ENCODE peak calls at places on chromosome 10, in six cellular contexts. W, J, P, B, Q and R are unnamed samples.

GRCh38 chr10:90447836-90448235 is 410.0 kb downstream of the HTR7 start:
- DNase-seq in W (no peak), J (no peak), P (no peak), B (no peak), Q (no peak), R (no peak)

GRCh38 chr10:71878327-71879034 is 27.4 kb upstream of the PSAP start:
- DNase-seq in W (no peak), J (no peak), P (no peak), B (no peak), Q (no peak), R (no peak)

GRCh38 chr10:47044741-47045140 is 133.5 kb downstream of the PTPN20 start:
- DNase-seq in W (no peak), J (no peak), P (peak; percentile 63), B (no peak), Q (no peak), R (peak; percentile 63)

GRCh38 chr10:72084094-72084459 is 4.3 kb downstream of the SPOCK2 start:
- DNase-seq in W (no peak), J (no peak), P (no peak), B (no peak), Q (no peak), R (no peak)

GRCh38 chr10:69456880-69457693 is 5.8 kb downstream of the TSPAN15 start:
- DNase-seq in W (no peak), J (no peak), P (no peak), B (no peak), Q (no peak), R (peak; percentile 56)

GRCh38 chr10:8444630-8445029 is 390.1 kb downstream of the GATA3 start:
- DNase-seq in W (peak; percentile 8), J (no peak), P (peak; percentile 75), B (no peak), Q (no peak), R (no peak)

GRCh38 chr10:55203319-55203718 is 402.3 kb upstream of the PCDH15 start:
- DNase-seq in W (no peak), J (no peak), P (no peak), B (no peak), Q (no peak), R (no peak)

GRCh38 chr10:124290095-124290795 is 128.5 kb downstream of the OAT start:
- DNase-seq in W (peak; percentile 41), J (no peak), P (no peak), B (peak; percentile 80), Q (no peak), R (peak; percentile 70)

GRCh38 chr10:48306265-48306869 is at the start of gene MAPK8:
- DNase-seq in W (peak; percentile 96), J (no peak), P (peak; percentile 100), B (peak; percentile 69), Q (peak; percentile 99), R (peak; percentile 95)

GRCh38 chr10:15740261-15740660 is 20.5 kb upstream of the ITGA8 start:
- DNase-seq in W (no peak), J (no peak), P (no peak), B (no peak), Q (no peak), R (no peak)

GRCh38 chr10:44857363-44858016 is 53.6 kb upstream of the TMEM72 start:
- DNase-seq in W (peak; percentile 51), J (no peak), P (peak; percentile 85), B (no peak), Q (no peak), R (peak; percentile 77)

GRCh38 chr10:84574101-84574500 is 245.7 kb downstream of the CCSER2 start:
- DNase-seq in W (no peak), J (no peak), P (no peak), B (no peak), Q (no peak), R (no peak)

GRCh38 chr10:48464871-48465736 is 139.8 kb downstream of the ARHGAP22 start:
- DNase-seq in W (no peak), J (no peak), P (peak; percentile 50), B (no peak), Q (peak; percentile 67), R (no peak)

GRCh38 chr10:114779803-114780609 is 41.6 kb upstream of the FHIP2A start:
- DNase-seq in W (peak; percentile 16), J (no peak), P (no peak), B (no peak), Q (no peak), R (no peak)

GRCh38 chr10:59831658-59832503 is 74.5 kb downstream of the CCDC6 start:
- DNase-seq in W (no peak), J (no peak), P (no peak), B (no peak), Q (no peak), R (no peak)

GRCh38 chr10:127135844-127136577 is 60.4 kb downstream of the INSYN2A start:
- DNase-seq in W (no peak), J (no peak), P (no peak), B (no peak), Q (no peak), R (no peak)

GRCh38 chr10:127132434-127132833 is 64.0 kb downstream of the INSYN2A start:
- DNase-seq in W (no peak), J (no peak), P (no peak), B (no peak), Q (no peak), R (no peak)

GRCh38 chr10:127137391-127137790 is 59.0 kb downstream of the INSYN2A start:
- DNase-seq in W (no peak), J (no peak), P (no peak), B (no peak), Q (no peak), R (no peak)

GRCh38 chr10:127133225-127133624 is 63.2 kb downstream of the INSYN2A start:
- DNase-seq in W (no peak), J (no peak), P (no peak), B (no peak), Q (no peak), R (no peak)

GRCh38 chr10:127133672-127134500 is 62.5 kb downstream of the INSYN2A start:
- DNase-seq in W (no peak), J (no peak), P (no peak), B (no peak), Q (no peak), R (no peak)
- TF ChIP-seq EP300 in W (no peak), J (no peak), P (no peak), B (no peak), Q (no peak), R (no peak)

DNA sequence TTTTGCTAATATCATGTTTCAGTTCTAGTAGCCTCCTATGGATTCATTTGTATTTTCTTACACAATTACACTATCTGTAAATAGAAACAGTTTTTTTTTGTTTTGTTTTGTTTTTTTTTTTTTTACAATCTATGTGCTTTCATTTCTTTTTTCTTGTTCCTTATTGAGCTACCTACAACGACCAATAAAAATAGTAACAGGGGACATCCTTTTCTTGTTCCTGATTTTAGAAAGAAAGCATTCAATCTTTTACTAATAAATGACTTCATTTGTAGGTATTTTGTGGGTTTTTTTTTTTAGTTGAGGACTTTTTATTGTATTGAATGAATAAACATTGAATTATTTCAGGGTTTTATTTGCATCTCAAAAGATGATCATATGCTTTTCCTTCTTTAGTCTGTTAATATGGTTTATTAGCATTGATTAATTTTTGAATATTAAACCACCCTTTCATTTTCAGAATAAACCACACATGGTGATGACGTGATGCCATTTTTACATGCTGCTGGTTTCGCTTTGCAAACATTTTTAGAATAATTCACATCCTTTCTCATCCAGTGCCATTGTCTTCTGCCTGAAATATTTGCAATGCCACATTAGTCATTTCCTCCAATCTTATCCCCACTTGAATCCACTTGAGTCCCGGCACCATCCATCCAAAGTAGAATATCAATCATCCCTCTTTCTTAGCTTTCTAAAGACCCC is 18.1 kb upstream of the AKR1E2 start:
- DNase-seq in W (no peak), J (no peak), P (no peak), B (no peak), Q (no peak), R (no peak)
- TF ChIP-seq EP300 in W (no peak), J (no peak), P (no peak), B (no peak), Q (no peak), R (no peak)

DNA sequence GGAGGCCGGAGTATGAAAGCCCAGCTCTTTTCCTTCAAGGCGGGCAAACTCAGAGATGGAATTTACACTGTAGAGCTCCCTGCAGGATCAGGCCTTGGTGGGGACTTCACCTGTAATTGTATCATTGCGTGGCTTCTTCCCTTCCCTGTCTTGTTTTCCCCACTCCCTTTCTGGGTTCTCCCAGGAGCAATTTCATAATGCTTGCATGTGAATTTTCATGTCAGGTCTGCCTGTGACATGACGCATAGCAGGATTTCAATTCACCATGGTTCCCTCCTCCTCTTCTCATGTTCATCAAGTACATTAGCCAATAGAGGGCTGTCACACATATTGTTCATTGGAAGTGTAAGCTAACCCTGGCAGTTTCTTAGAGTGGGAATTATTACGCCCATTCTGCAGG is 197.7 kb downstream of the RPS24 start:
- DNase-seq in W (no peak), J (no peak), P (no peak), B (no peak), Q (no peak), R (no peak)
- TF ChIP-seq EP300 in W (no peak), J (no peak), P (no peak), B (no peak), Q (no peak), R (no peak)

GRCh38 chr10:987906-988666 is at the start of gene GTPBP4:
- DNase-seq in W (peak; percentile 99), J (peak; percentile 100), P (peak; percentile 98), B (peak; percentile 86), Q (peak; percentile 96), R (peak; percentile 99)
- TF ChIP-seq EP300 in W (no peak), J (no peak), P (no peak), B (no peak), Q (no peak), R (no peak)

GRCh38 chr10:103120977-103121735 is 71.9 kb downstream of the NT5C2 start:
- DNase-seq in W (no peak), J (no peak), P (no peak), B (no peak), Q (no peak), R (no peak)
- TF ChIP-seq EP300 in W (no peak), J (no peak), P (no peak), B (no peak), Q (no peak), R (no peak)

GRCh38 chr10:108301002-108301401 is 1136.5 kb upstream of the SORCS1 start:
- DNase-seq in W (no peak), J (no peak), P (no peak), B (no peak), Q (no peak), R (no peak)
- TF ChIP-seq EP300 in W (no peak), J (no peak), P (no peak), B (no peak), Q (no peak), R (no peak)

GRCh38 chr10:110411047-110411410 is 86.7 kb upstream of the DUSP5 start:
- DNase-seq in W (no peak), J (no peak), P (no peak), B (no peak), Q (no peak), R (peak; percentile 81)

GRCh38 chr10:110408943-110409342 is 88.8 kb upstream of the DUSP5 start:
- DNase-seq in W (no peak), J (no peak), P (no peak), B (no peak), Q (no peak), R (no peak)

GRCh38 chr10:110409488-110409887 is 88.2 kb upstream of the DUSP5 start:
- DNase-seq in W (no peak), J (no peak), P (no peak), B (no peak), Q (no peak), R (no peak)

GRCh38 chr10:110409926-110410325 is 87.8 kb upstream of the DUSP5 start:
- DNase-seq in W (no peak), J (no peak), P (no peak), B (no peak), Q (no peak), R (no peak)

GRCh38 chr10:110410329-110411046 is 87.2 kb upstream of the DUSP5 start:
- DNase-seq in W (peak; percentile 77), J (no peak), P (no peak), B (no peak), Q (no peak), R (no peak)
- TF ChIP-seq EP300 in W (no peak), J (no peak), P (no peak), B (no peak), Q (no peak), R (no peak)